ENCODE peak calls at places on chromosomes 4 and X, in seven cellular contexts. O is central memory CD4-positive, alpha-beta T cell; X is ovary; T is colonic mucosa; B is astrocyte of the spinal cord; N is IMR-90; H is H9. M is an unnamed sample.

GRCh38 chrX:51569561-51569960 is 49.2 kb downstream of the CENPVL3 start:
- DNase-seq in O (no peak), X (no peak), T (no peak), B (no peak), N (no peak), H (no peak), M (no peak)

GRCh38 chr4:24657768-24658617 is 73.6 kb upstream of the DHX15 start:
- DNase-seq in O (no peak), X (no peak), T (peak), B (peak), N (peak), H (no peak), M (no peak)

GRCh38 chrX:18360867-18361266 is 6.4 kb upstream of the SCML2 start:
- DNase-seq in O (no peak), X (no peak), T (no peak), B (no peak), N (peak), H (no peak), M (no peak)

GRCh38 chrX:107827137-107827831 is 1.6 kb downstream of the MID2 start:
- DNase-seq in O (no peak), X (no peak), T (no peak), B (no peak), N (no peak), H (no peak), M (no peak)

GRCh38 chrX:78199851-78200250 is 60.4 kb upstream of the TAF9B start:
- DNase-seq in O (no peak), X (no peak), T (no peak), B (peak), N (peak), H (no peak), M (no peak)

GRCh38 chr4:79249879-79250503 is 75.9 kb downstream of the NAA11 start:
- DNase-seq in O (no peak), X (no peak), T (no peak), B (no peak), N (no peak), H (no peak), M (no peak)

GRCh38 chr4:14178421-14178820 is 550.9 kb upstream of the BOD1L1 start:
- DNase-seq in O (peak), X (no peak), T (no peak), B (peak), N (peak), H (no peak), M (no peak)

GRCh38 chr4:174669278-174669677 is 147.0 kb upstream of the HPGD start:
- DNase-seq in O (no peak), X (no peak), T (no peak), B (peak), N (peak), H (no peak), M (peak)

GRCh38 chr4:113760094-113760851 is 1.3 kb downstream of the CAMK2D start:
- DNase-seq in O (peak), X (no peak), T (peak), B (peak), N (peak), H (no peak), M (no peak)

GRCh38 chr4:112377127-112377635 is 80.0 kb downstream of the ALPK1 start:
- DNase-seq in O (no peak), X (no peak), T (no peak), B (no peak), N (no peak), H (no peak), M (no peak)

GRCh38 chr4:81343536-81343935 is 128.2 kb downstream of the RASGEF1B start:
- DNase-seq in O (no peak), X (no peak), T (no peak), B (no peak), N (no peak), H (no peak), M (no peak)

GRCh38 chr4:13218316-13218958 is 265.7 kb downstream of the RAB28 start:
- DNase-seq in O (no peak), X (no peak), T (no peak), B (no peak), N (no peak), H (no peak), M (no peak)

GRCh38 chr4:949656-950055 is 17.4 kb downstream of the TMEM175 start:
- DNase-seq in O (no peak), X (no peak), T (no peak), B (no peak), N (no peak), H (no peak), M (no peak)

GRCh38 chr4:86543560-86544312 is 50.4 kb upstream of the PTPN13 start:
- DNase-seq in O (no peak), X (no peak), T (no peak), B (peak), N (no peak), H (no peak), M (no peak)

GRCh38 chr4:3201718-3202702 is 46.9 kb upstream of the MSANTD1 start:
- DNase-seq in O (peak), X (no peak), T (peak), B (peak), N (peak), H (no peak), M (no peak)

GRCh38 chr4:56106755-56107154 is 158.0 kb downstream of the CEP135 start:
- DNase-seq in O (no peak), X (no peak), T (no peak), B (no peak), N (no peak), H (no peak), M (no peak)

GRCh38 chr4:76090241-76090691 is 15.8 kb downstream of the ART3 start:
- DNase-seq in O (peak), X (no peak), T (peak), B (peak), N (peak), H (no peak), M (peak)

GRCh38 chr4:107824367-107825071 is at the start of gene SGMS2:
- DNase-seq in O (no peak), X (peak), T (peak), B (peak), N (peak), H (peak), M (peak)

GRCh38 chr4:142041788-142042187 is 405.4 kb downstream of the IL15 start:
- DNase-seq in O (no peak), X (no peak), T (no peak), B (no peak), N (no peak), H (no peak), M (no peak)